ENCODE peak calls at places on chromosomes 16 and 17, in ten cellular contexts. One of them, this sample, is unnamed.

GRCh38 chr16:56753410-56753809 is 23.5 kb downstream of the NUP93 start:
- DNase-seq in hepatocyte: no peak
- DNase-seq in fibroblast of lung: no peak
- DNase-seq in PC-3: peak
- DNase-seq in PC-9: no peak
- DNase-seq in neuronal stem cell: no peak
- DNase-seq in endothelial cell of umbilical vein: no peak
- DNase-seq in MM.1S: no peak
- DNase-seq in OCI-LY7: no peak
- DNase-seq in astrocyte: peak
- DNase-seq in this sample: no peak

GRCh38 chr17:14201595-14201994 is 35.1 kb downstream of the CDRT15 start:
- DNase-seq in PC-3: no peak
- DNase-seq in endothelial cell of umbilical vein: no peak
- DNase-seq in astrocyte: no peak
- DNase-seq in fibroblast of lung: no peak
- DNase-seq in MM.1S: no peak
- DNase-seq in OCI-LY7: no peak
- DNase-seq in PC-9: no peak
- DNase-seq in neuronal stem cell: no peak
- DNase-seq in hepatocyte: no peak
- DNase-seq in this sample: peak

GRCh38 chr17:42354956-42355843 is 33.0 kb downstream of the STAT3 start:
- DNase-seq in astrocyte: peak
- DNase-seq in fibroblast of lung: peak
- DNase-seq in hepatocyte: no peak
- DNase-seq in neuronal stem cell: no peak
- DNase-seq in MM.1S: no peak
- DNase-seq in PC-3: no peak
- DNase-seq in PC-9: no peak
- DNase-seq in OCI-LY7: no peak
- DNase-seq in endothelial cell of umbilical vein: no peak
- DNase-seq in this sample: no peak

GRCh38 chr16:28981517-28981916 is 3.3 kb upstream of the LAT start:
- DNase-seq in neuronal stem cell: no peak
- DNase-seq in endothelial cell of umbilical vein: no peak
- DNase-seq in PC-9: no peak
- DNase-seq in hepatocyte: no peak
- DNase-seq in fibroblast of lung: no peak
- DNase-seq in MM.1S: peak
- DNase-seq in OCI-LY7: peak
- DNase-seq in astrocyte: no peak
- DNase-seq in PC-3: peak
- DNase-seq in this sample: peak

GRCh38 chr16:50185005-50185505 is 31.9 kb downstream of the TENT4B start:
- DNase-seq in PC-9: peak
- DNase-seq in neuronal stem cell: no peak
- DNase-seq in PC-3: no peak
- DNase-seq in MM.1S: no peak
- DNase-seq in astrocyte: peak
- DNase-seq in endothelial cell of umbilical vein: peak
- DNase-seq in fibroblast of lung: no peak
- DNase-seq in hepatocyte: peak
- DNase-seq in OCI-LY7: no peak
- DNase-seq in this sample: no peak

GRCh38 chr16:79042886-79043285 is 557.7 kb downstream of the MAF start:
- DNase-seq in MM.1S: peak
- DNase-seq in fibroblast of lung: no peak
- DNase-seq in neuronal stem cell: no peak
- DNase-seq in astrocyte: no peak
- DNase-seq in PC-3: no peak
- DNase-seq in PC-9: no peak
- DNase-seq in hepatocyte: no peak
- DNase-seq in endothelial cell of umbilical vein: no peak
- DNase-seq in OCI-LY7: no peak
- DNase-seq in this sample: no peak

GRCh38 chr16:56636616-56637413 is 1.7 kb upstream of the MT1A start:
- DNase-seq in endothelial cell of umbilical vein: no peak
- DNase-seq in OCI-LY7: no peak
- DNase-seq in neuronal stem cell: no peak
- DNase-seq in hepatocyte: no peak
- DNase-seq in astrocyte: no peak
- DNase-seq in PC-3: no peak
- DNase-seq in fibroblast of lung: no peak
- DNase-seq in PC-9: peak
- DNase-seq in MM.1S: no peak
- DNase-seq in this sample: no peak

GRCh38 chr16:68902376-68903345 is 59.3 kb downstream of the TANGO6 start:
- DNase-seq in OCI-LY7: peak
- DNase-seq in fibroblast of lung: peak
- DNase-seq in MM.1S: peak
- DNase-seq in astrocyte: peak
- DNase-seq in hepatocyte: peak
- DNase-seq in endothelial cell of umbilical vein: peak
- DNase-seq in PC-3: peak
- DNase-seq in PC-9: peak
- DNase-seq in neuronal stem cell: peak
- DNase-seq in this sample: peak

GRCh38 chr16:70576431-70577255 is 53.0 kb downstream of the SF3B3 start:
- DNase-seq in PC-9: peak
- DNase-seq in PC-3: peak
- DNase-seq in MM.1S: peak
- DNase-seq in endothelial cell of umbilical vein: peak
- DNase-seq in hepatocyte: peak
- DNase-seq in astrocyte: peak
- DNase-seq in neuronal stem cell: no peak
- DNase-seq in OCI-LY7: peak
- DNase-seq in fibroblast of lung: peak
- DNase-seq in this sample: peak

GRCh38 chr17:40516581-40517285 is 15.3 kb upstream of the TNS4 start:
- DNase-seq in MM.1S: peak
- DNase-seq in endothelial cell of umbilical vein: no peak
- DNase-seq in astrocyte: peak
- DNase-seq in PC-3: peak
- DNase-seq in OCI-LY7: peak
- DNase-seq in fibroblast of lung: no peak
- DNase-seq in PC-9: peak
- DNase-seq in hepatocyte: no peak
- DNase-seq in neuronal stem cell: no peak
- DNase-seq in this sample: no peak

DNA sequence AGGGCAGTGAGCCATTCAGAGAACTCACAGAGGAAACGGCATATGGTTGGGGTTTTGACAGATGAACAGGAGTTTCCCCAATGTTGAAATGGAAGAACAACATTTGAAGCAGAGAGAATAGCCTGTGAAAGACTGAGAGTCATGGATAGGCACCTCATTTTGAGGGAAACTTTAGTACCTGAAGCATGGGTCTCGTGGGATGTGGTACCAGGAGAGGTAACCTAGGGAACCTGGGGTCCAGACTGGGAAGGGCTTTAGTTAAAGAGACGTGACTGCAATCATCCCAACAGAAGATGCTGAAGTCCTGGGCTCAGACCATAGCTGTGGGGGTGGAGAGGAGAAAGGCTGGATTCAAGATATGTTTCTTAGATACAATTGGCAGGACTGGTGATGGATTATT is 137.8 kb upstream of the CCL2 start:
- DNase-seq in PC-9: no peak
- DNase-seq in OCI-LY7: no peak
- DNase-seq in astrocyte: no peak
- DNase-seq in PC-3: no peak
- DNase-seq in hepatocyte: no peak
- DNase-seq in MM.1S: no peak
- DNase-seq in neuronal stem cell: no peak
- DNase-seq in endothelial cell of umbilical vein: no peak
- DNase-seq in fibroblast of lung: no peak
- DNase-seq in this sample: no peak
- H3K4me2 ChIP-seq in PC-9: no peak
- H3K4me2 ChIP-seq in OCI-LY7: no peak
- H3K4me2 ChIP-seq in astrocyte: no peak
- H3K4me2 ChIP-seq in PC-3: no peak
- H3K4me2 ChIP-seq in hepatocyte: no peak
- H3K4me2 ChIP-seq in MM.1S: no peak
- H3K4me2 ChIP-seq in neuronal stem cell: no peak
- H3K4me2 ChIP-seq in endothelial cell of umbilical vein: no peak
- H3K4me2 ChIP-seq in fibroblast of lung: no peak
- H3K4me2 ChIP-seq in this sample: no peak

DNA sequence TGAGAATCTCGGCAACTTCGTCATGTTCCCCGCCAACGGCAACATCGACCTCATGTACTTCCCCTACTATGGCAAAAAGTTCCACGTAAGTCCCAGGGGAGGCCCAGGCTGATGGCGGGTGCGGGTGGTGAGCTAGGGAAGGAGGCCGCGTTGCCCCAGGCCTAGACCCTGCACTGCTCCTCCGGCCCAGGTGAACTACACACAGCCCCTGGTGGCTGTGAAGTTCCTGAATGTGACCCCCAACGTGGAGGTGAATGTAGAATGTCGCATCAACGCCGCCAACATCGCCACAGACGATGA is 4.8 kb downstream of the ATP1B2 start:
- DNase-seq in endothelial cell of umbilical vein: no peak
- DNase-seq in PC-3: no peak
- DNase-seq in PC-9: no peak
- DNase-seq in MM.1S: no peak
- DNase-seq in neuronal stem cell: no peak
- DNase-seq in OCI-LY7: no peak
- DNase-seq in astrocyte: no peak
- DNase-seq in hepatocyte: no peak
- DNase-seq in fibroblast of lung: no peak
- DNase-seq in this sample: no peak
- H2AFZ ChIP-seq in endothelial cell of umbilical vein: no peak
- H2AFZ ChIP-seq in PC-3: no peak
- H2AFZ ChIP-seq in PC-9: no peak
- H2AFZ ChIP-seq in MM.1S: no peak
- H2AFZ ChIP-seq in neuronal stem cell: no peak
- H2AFZ ChIP-seq in OCI-LY7: no peak
- H2AFZ ChIP-seq in astrocyte: no peak
- H2AFZ ChIP-seq in hepatocyte: no peak
- H2AFZ ChIP-seq in fibroblast of lung: no peak
- H2AFZ ChIP-seq in this sample: no peak

DNA sequence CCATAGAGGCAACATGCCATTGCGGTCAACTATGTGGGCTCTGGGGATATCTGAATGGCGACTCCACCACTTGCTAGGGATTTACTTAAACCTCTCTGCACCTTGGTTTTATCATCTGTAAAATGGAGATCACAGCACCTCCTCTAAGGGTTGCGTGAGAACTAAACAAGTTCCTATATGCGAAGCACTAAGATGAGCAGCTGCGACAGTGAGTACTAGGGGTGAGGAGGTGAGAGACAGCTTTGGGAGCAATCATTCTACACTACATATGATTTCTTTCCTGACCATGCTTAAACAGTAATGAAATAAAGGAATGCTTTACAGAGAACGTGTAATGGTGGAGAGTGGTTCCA is 61.4 kb downstream of the CREBBP start:
- DNase-seq in fibroblast of lung: no peak
- DNase-seq in OCI-LY7: no peak
- DNase-seq in PC-9: no peak
- DNase-seq in PC-3: no peak
- DNase-seq in astrocyte: no peak
- DNase-seq in neuronal stem cell: no peak
- DNase-seq in MM.1S: no peak
- DNase-seq in hepatocyte: no peak
- DNase-seq in endothelial cell of umbilical vein: no peak
- DNase-seq in this sample: no peak
- H3K4me2 ChIP-seq in fibroblast of lung: no peak
- H3K4me2 ChIP-seq in OCI-LY7: peak
- H3K4me2 ChIP-seq in PC-9: no peak
- H3K4me2 ChIP-seq in PC-3: no peak
- H3K4me2 ChIP-seq in astrocyte: peak
- H3K4me2 ChIP-seq in neuronal stem cell: no peak
- H3K4me2 ChIP-seq in MM.1S: no peak
- H3K4me2 ChIP-seq in hepatocyte: no peak
- H3K4me2 ChIP-seq in endothelial cell of umbilical vein: no peak
- H3K4me2 ChIP-seq in this sample: no peak

GRCh38 chr17:78257810-78258322 is 26.4 kb downstream of the TMEM235 start:
- DNase-seq in neuronal stem cell: no peak
- DNase-seq in OCI-LY7: peak
- DNase-seq in fibroblast of lung: peak
- DNase-seq in MM.1S: peak
- DNase-seq in PC-3: no peak
- DNase-seq in PC-9: no peak
- DNase-seq in astrocyte: peak
- DNase-seq in hepatocyte: peak
- DNase-seq in endothelial cell of umbilical vein: peak
- DNase-seq in this sample: no peak

GRCh38 chr17:78253946-78254672 is 22.7 kb downstream of the TMEM235 start:
- DNase-seq in neuronal stem cell: peak
- DNase-seq in PC-9: no peak
- DNase-seq in MM.1S: peak
- DNase-seq in PC-3: peak
- DNase-seq in endothelial cell of umbilical vein: peak
- DNase-seq in astrocyte: peak
- DNase-seq in hepatocyte: peak
- DNase-seq in fibroblast of lung: peak
- DNase-seq in OCI-LY7: peak
- DNase-seq in this sample: peak

GRCh38 chr17:78255029-78255656 is 23.7 kb downstream of the TMEM235 start:
- DNase-seq in PC-3: no peak
- DNase-seq in PC-9: no peak
- DNase-seq in OCI-LY7: no peak
- DNase-seq in MM.1S: no peak
- DNase-seq in neuronal stem cell: no peak
- DNase-seq in astrocyte: no peak
- DNase-seq in hepatocyte: no peak
- DNase-seq in endothelial cell of umbilical vein: no peak
- DNase-seq in fibroblast of lung: no peak
- DNase-seq in this sample: no peak

GRCh38 chr17:78256705-78257559 is 25.5 kb downstream of the TMEM235 start:
- DNase-seq in MM.1S: no peak
- DNase-seq in OCI-LY7: no peak
- DNase-seq in endothelial cell of umbilical vein: peak
- DNase-seq in hepatocyte: no peak
- DNase-seq in astrocyte: no peak
- DNase-seq in PC-3: no peak
- DNase-seq in fibroblast of lung: no peak
- DNase-seq in PC-9: no peak
- DNase-seq in neuronal stem cell: no peak
- DNase-seq in this sample: no peak

GRCh38 chr17:78255953-78256704 is 24.7 kb downstream of the TMEM235 start:
- DNase-seq in neuronal stem cell: no peak
- DNase-seq in MM.1S: no peak
- DNase-seq in endothelial cell of umbilical vein: no peak
- DNase-seq in fibroblast of lung: no peak
- DNase-seq in PC-3: no peak
- DNase-seq in OCI-LY7: no peak
- DNase-seq in PC-9: no peak
- DNase-seq in astrocyte: no peak
- DNase-seq in hepatocyte: no peak
- DNase-seq in this sample: no peak
- H2AFZ ChIP-seq in neuronal stem cell: no peak
- H2AFZ ChIP-seq in MM.1S: no peak
- H2AFZ ChIP-seq in endothelial cell of umbilical vein: no peak
- H2AFZ ChIP-seq in fibroblast of lung: no peak
- H2AFZ ChIP-seq in PC-3: no peak
- H2AFZ ChIP-seq in OCI-LY7: no peak
- H2AFZ ChIP-seq in PC-9: no peak
- H2AFZ ChIP-seq in astrocyte: no peak
- H2AFZ ChIP-seq in hepatocyte: no peak
- H2AFZ ChIP-seq in this sample: no peak

DNA sequence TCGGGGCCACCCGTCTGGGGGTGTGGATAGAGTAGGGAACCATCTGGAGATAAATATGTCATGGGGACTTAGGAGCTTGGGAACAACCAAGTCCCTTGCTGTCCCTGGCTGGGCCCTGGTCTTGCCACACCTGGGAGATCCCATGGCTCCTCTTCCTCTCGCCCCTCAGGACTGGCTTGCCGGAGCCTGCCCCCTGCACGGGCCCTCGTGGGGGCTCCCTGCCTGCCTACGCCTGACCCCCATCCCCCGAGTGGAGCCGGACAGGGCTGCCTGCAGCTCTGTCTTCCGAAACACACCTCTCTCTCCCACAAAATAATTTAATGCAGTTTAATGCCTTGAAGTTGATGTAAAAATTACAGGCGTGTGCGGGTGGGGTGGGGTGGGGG is 22.3 kb upstream of the SLC38A10 start:
- DNase-seq in PC-3: no peak
- DNase-seq in neuronal stem cell: no peak
- DNase-seq in OCI-LY7: no peak
- DNase-seq in hepatocyte: no peak
- DNase-seq in endothelial cell of umbilical vein: no peak
- DNase-seq in PC-9: no peak
- DNase-seq in astrocyte: no peak
- DNase-seq in fibroblast of lung: no peak
- DNase-seq in MM.1S: no peak
- DNase-seq in this sample: no peak
- H3K4me2 ChIP-seq in PC-3: no peak
- H3K4me2 ChIP-seq in neuronal stem cell: no peak
- H3K4me2 ChIP-seq in OCI-LY7: no peak
- H3K4me2 ChIP-seq in hepatocyte: no peak
- H3K4me2 ChIP-seq in endothelial cell of umbilical vein: no peak
- H3K4me2 ChIP-seq in PC-9: no peak
- H3K4me2 ChIP-seq in astrocyte: no peak
- H3K4me2 ChIP-seq in fibroblast of lung: no peak
- H3K4me2 ChIP-seq in MM.1S: no peak
- H3K4me2 ChIP-seq in this sample: peak